ENCODE peak calls at places on chromosomes 6 and 20, in six cellular contexts. U is SK-N-SH, J is IMR-90, Y is choroid plexus epithelial cell, R is fibroblast of mammary gland, P is mucosa of descending colon. C is an unnamed sample.

GRCh38 chr20:33945391-33946079 is 48.2 kb upstream of the RALY start:
- DNase-seq in R (peak), U (no peak), J (peak), Y (peak), P (no peak), C (no peak)

GRCh38 chr6:134247271-134247833 is 70.6 kb downstream of the SGK1 start:
- DNase-seq in P (no peak), U (no peak), R (no peak), J (no peak), Y (no peak), C (no peak)

GRCh38 chr6:19719691-19720127 is 117.5 kb upstream of the ID4 start:
- DNase-seq in P (no peak), U (peak), R (peak), Y (peak), J (peak), C (peak)

GRCh38 chr6:5783584-5784089 is 223.1 kb downstream of the NRN1 start:
- DNase-seq in U (no peak), J (no peak), Y (no peak), R (no peak), P (peak), C (no peak)

GRCh38 chr20:40663991-40664880 is 24.8 kb downstream of the MAFB start:
- DNase-seq in P (no peak), Y (no peak), U (no peak), R (no peak), J (no peak), C (no peak)

GRCh38 chr6:63740709-63741108 is 105.1 kb downstream of the PHF3 start:
- DNase-seq in P (no peak), Y (peak), U (no peak), R (peak), J (peak), C (peak)

GRCh38 chr6:32192608-32193039 is at the start of gene GPSM3:
- DNase-seq in P (peak), U (no peak), J (peak), Y (peak), R (no peak), C (no peak)

GRCh38 chr6:134436281-134436815 is 118.4 kb upstream of the SGK1 start:
- DNase-seq in R (peak), P (no peak), U (no peak), Y (peak), J (peak), C (peak)

GRCh38 chr6:11263185-11263817 is 30.8 kb upstream of the NEDD9 start:
- DNase-seq in P (peak), J (peak), U (no peak), R (peak), Y (peak), C (peak)

GRCh38 chr6:18323935-18324707 is 59.8 kb upstream of the DEK start:
- DNase-seq in Y (peak), J (peak), U (peak), P (no peak), R (peak), C (no peak)

GRCh38 chr6:148370171-148370570 is 27.5 kb downstream of the SASH1 start:
- DNase-seq in J (no peak), Y (no peak), U (no peak), R (peak), P (no peak), C (no peak)

GRCh38 chr6:111423960-111424846 is 58.8 kb downstream of the REV3L start:
- DNase-seq in U (peak), Y (peak), J (peak), R (peak), P (peak), C (no peak)

GRCh38 chr20:5445611-5446010 is 128.9 kb upstream of the PROKR2 start:
- DNase-seq in P (no peak), Y (no peak), R (no peak), J (no peak), U (no peak), C (no peak)

GRCh38 chr20:41989935-41990635 is 371.9 kb upstream of the CHD6 start:
- DNase-seq in U (peak), J (no peak), R (no peak), Y (no peak), P (no peak), C (no peak)

GRCh38 chr20:52179331-52180166 is 12.0 kb downstream of the ZFP64 start:
- DNase-seq in P (no peak), U (no peak), Y (no peak), R (no peak), J (no peak), C (no peak)

GRCh38 chr6:159529820-159530405 is 163.1 kb downstream of the SOD2 start:
- DNase-seq in J (no peak), Y (no peak), P (no peak), U (no peak), R (peak), C (no peak)

GRCh38 chr6:159522877-159523547 is 170.0 kb downstream of the SOD2 start:
- DNase-seq in P (no peak), J (no peak), Y (no peak), R (no peak), U (no peak), C (no peak)

GRCh38 chr6:159525445-159526031 is 167.5 kb downstream of the SOD2 start:
- DNase-seq in R (no peak), J (no peak), U (no peak), P (no peak), Y (no peak), C (no peak)

GRCh38 chr6:159532155-159532554 is 160.9 kb downstream of the SOD2 start:
- DNase-seq in P (no peak), J (no peak), Y (no peak), U (no peak), R (no peak), C (no peak)

GRCh38 chr6:159527351-159527750 is 165.7 kb downstream of the SOD2 start:
- DNase-seq in Y (no peak), P (no peak), J (no peak), R (no peak), U (no peak), C (no peak)
- TF ChIP-seq CTCF in Y (no peak), P (no peak), J (no peak), R (no peak), U (peak), C (no peak)

DNA sequence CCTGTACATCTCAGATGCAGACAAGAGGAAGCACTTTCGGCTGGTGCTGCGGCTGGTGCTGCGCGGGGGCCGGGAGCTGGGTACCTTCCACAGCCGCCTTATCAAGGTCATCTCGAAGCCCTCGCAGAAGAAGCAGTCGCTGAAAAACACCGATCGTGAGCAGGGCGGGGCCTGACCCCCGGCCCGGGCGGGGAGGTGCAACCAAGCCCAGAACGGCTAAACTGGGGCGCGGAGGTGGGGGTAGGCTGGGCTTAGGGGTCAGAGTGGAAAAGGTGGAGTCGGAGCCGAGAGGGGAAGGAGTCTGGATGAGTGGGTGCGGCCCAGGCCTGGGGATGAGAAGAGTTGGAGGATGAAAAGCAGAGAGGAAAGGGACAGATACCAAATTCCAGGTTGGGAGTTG is 4.1 kb upstream of the MATN4 start:
- DNase-seq in U (no peak), Y (no peak), R (no peak), P (no peak), J (no peak), C (no peak)
- H3K4me3 ChIP-seq in U (no peak), Y (no peak), R (no peak), P (no peak), J (no peak), C (no peak)

DNA sequence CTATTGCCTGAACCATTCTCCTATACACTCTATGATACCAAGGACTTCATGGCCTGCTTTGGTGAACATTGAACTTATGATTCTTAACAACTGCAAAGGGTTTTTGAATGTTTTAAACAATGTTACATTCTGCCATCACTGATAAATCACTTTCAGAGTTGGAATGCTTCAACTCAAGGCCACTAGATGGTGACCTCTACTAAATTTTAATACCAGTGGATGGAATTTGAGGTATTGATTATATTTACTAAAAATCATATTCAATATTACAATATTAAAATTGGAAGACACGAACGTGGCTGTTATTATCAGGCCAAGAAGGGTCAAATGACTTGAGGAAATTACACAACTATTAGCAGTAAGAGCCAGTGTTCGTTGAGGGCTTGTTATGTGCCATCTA is 18.6 kb downstream of the MYCT1 start:
- DNase-seq in Y (no peak), P (no peak), U (no peak), R (no peak), J (no peak), C (no peak)
- TF ChIP-seq CTCF in Y (no peak), P (no peak), U (peak), R (peak), J (peak), C (no peak)

GRCh38 chr20:37072293-37073196 is 23.3 kb downstream of the RBL1 start:
- DNase-seq in J (no peak), R (no peak), Y (no peak), P (no peak), U (no peak), C (no peak)
- H3K4me3 ChIP-seq in J (no peak), R (no peak), Y (no peak), P (no peak), U (no peak), C (no peak)

GRCh38 chr6:42963855-42964605 is 3.5 kb downstream of the GNMT start:
- DNase-seq in U (peak), Y (peak), P (no peak), R (peak), J (peak), C (no peak)
- TF ChIP-seq CTCF in U (peak), Y (peak), P (no peak), R (peak), J (peak), C (peak)

GRCh38 chr20:22512911-22513489 is 71.4 kb downstream of the FOXA2 start:
- DNase-seq in U (no peak), Y (no peak), P (no peak), R (no peak), J (no peak), C (no peak)
- H3K4me3 ChIP-seq in U (no peak), Y (no peak), P (no peak), R (no peak), J (no peak), C (no peak)

DNA sequence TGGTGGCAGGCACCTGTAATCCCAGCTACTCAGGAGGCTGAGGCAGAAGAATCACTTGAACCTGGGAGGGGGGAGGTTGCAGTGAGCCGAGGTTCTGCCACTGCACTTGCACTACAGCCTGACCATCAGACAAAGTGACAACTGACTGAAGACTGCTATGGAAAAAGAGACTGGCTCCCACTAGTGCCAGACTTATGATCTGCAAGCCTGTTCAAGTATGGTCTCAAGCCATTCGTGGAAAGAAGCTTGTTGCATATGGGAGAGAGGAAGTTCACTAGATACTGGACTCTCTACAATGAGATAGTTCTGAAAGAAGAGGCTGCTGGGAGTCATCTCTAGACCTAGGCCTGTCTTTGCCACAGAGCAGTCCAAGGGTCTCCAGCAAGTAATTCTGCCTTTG is 26.7 kb downstream of the MDN1 start:
- DNase-seq in P (no peak), J (peak), U (peak), Y (peak), R (peak), C (no peak)
- TF ChIP-seq CTCF in P (no peak), J (peak), U (peak), Y (peak), R (peak), C (peak)

GRCh38 chr6:45505470-45505869 is 127.7 kb upstream of the SUPT3H start:
- DNase-seq in R (no peak), J (no peak), U (no peak), P (no peak), Y (no peak), C (no peak)
- H3K4me3 ChIP-seq in R (no peak), J (no peak), U (no peak), P (no peak), Y (no peak), C (no peak)

DNA sequence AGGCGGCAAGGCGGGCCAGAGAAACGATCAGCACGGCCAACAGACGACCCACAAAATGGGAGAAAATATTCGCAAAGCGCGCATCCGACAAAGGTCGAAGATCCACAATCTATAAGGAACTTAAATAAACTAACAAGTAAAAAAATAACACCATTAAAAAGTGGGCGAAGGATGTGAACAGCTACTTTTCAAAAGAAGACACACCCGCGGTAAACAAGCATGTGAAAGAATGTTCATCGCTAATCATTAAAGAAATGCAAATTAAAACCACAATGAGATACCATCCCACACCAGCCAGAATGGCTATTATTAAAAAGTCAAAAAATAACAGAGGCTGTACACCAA is 117.8 kb upstream of the SIRPA start:
- DNase-seq in U (no peak), J (no peak), P (no peak), Y (no peak), R (no peak), C (no peak)
- TF ChIP-seq CTCF in U (no peak), J (no peak), P (no peak), Y (no peak), R (no peak), C (no peak)

C was measured in HFF-Myc.